ENCODE peak calls at places on chromosome 21, in six cellular contexts. J is K562, W is SK-N-SH, K is HCT116, H is HepG2, B is H1. P is an unnamed sample. For H4K20me1, the result is how much of the 10 kb centered on the place peaks cover.

GRCh38 chr21:25999935-26000582 is 170.5 kb downstream of the APP start:
- DNase-seq in J (no peak), W (no peak), K (no peak), H (no peak), B (no peak), P (no peak)

GRCh38 chr21:46552274-46552673 is 52.6 kb downstream of the S100B start:
- DNase-seq in J (no peak), W (no peak), K (no peak), H (no peak), B (no peak), P (peak)

GRCh38 chr21:26366781-26367180 is 196.2 kb upstream of the APP start:
- DNase-seq in J (no peak), W (no peak), K (no peak), H (no peak), B (no peak), P (no peak)

GRCh38 chr21:34887729-34888568 is 161.2 kb downstream of the RUNX1 start:
- DNase-seq in J (peak), W (peak), K (no peak), H (peak), B (no peak), P (peak)

GRCh38 chr21:40717008-40717407 is 129.9 kb downstream of the DSCAM start:
- DNase-seq in J (no peak), W (no peak), K (no peak), H (no peak), B (no peak), P (no peak)

GRCh38 chr21:26842976-26843911 is 2.0 kb downstream of the ADAMTS1 start:
- DNase-seq in J (no peak), W (peak), K (no peak), H (no peak), B (peak), P (peak)

GRCh38 chr21:39097335-39097861 is 85.9 kb downstream of the PSMG1 start:
- DNase-seq in J (no peak), W (peak), K (no peak), H (no peak), B (no peak), P (peak)

GRCh38 chr21:39079617-39080016 is 103.6 kb downstream of the PSMG1 start:
- DNase-seq in J (no peak), W (no peak), K (no peak), H (peak), B (no peak), P (no peak)

GRCh38 chr21:26840206-26840605 is 5.0 kb downstream of the ADAMTS1 start:
- DNase-seq in J (no peak), W (no peak), K (no peak), H (no peak), B (no peak), P (no peak)

GRCh38 chr21:26041441-26042180 is 129.0 kb downstream of the APP start:
- DNase-seq in J (no peak), W (peak), K (no peak), H (no peak), B (no peak), P (no peak)

GRCh38 chr21:43797415-43797814 is 8.0 kb downstream of the RRP1 start:
- DNase-seq in J (no peak), W (no peak), K (no peak), H (no peak), B (no peak), P (no peak)

GRCh38 chr21:35410656-35411055 is 361.6 kb upstream of the RUNX1 start:
- DNase-seq in J (no peak), W (no peak), K (no peak), H (no peak), B (no peak), P (no peak)

GRCh38 chr21:25518491-25518911 is 88.8 kb downstream of the MRPL39 start:
- DNase-seq in J (no peak), W (no peak), K (no peak), H (no peak), B (peak), P (no peak)

GRCh38 chr21:17270234-17270633 is 242.6 kb upstream of the CXADR start:
- DNase-seq in J (no peak), W (peak), K (no peak), H (peak), B (no peak), P (peak)

GRCh38 chr21:16891821-16892220 is 621.0 kb upstream of the CXADR start:
- DNase-seq in J (no peak), W (no peak), K (no peak), H (no peak), B (no peak), P (peak)

GRCh38 chr21:28971171-28971570 is 21.5 kb downstream of the LTN1 start:
- DNase-seq in J (no peak), W (no peak), K (no peak), H (no peak), B (no peak), P (no peak)

GRCh38 chr21:16578912-16579311 is 849.1 kb downstream of the USP25 start:
- DNase-seq in J (no peak), W (no peak), K (no peak), H (no peak), B (no peak), P (no peak)

GRCh38 chr21:31444061-31444460 is 100.0 kb upstream of the TIAM1 start:
- DNase-seq in J (no peak), W (no peak), K (no peak), H (no peak), B (no peak), P (no peak)
- TF ChIP-seq MAX in J (no peak), W (no peak), K (no peak), H (no peak), B (no peak), P (no peak)

GRCh38 chr21:41752231-41752681 is 14.6 kb downstream of the RIPK4 start:
- DNase-seq in J (no peak), W (no peak), K (no peak), H (no peak), B (no peak), P (no peak)

GRCh38 chr21:41750532-41751151 is 16.2 kb downstream of the RIPK4 start:
- DNase-seq in J (no peak), W (no peak), K (no peak), H (peak), B (no peak), P (no peak)

GRCh38 chr21:41750051-41750450 is 16.8 kb downstream of the RIPK4 start:
- DNase-seq in J (no peak), W (no peak), K (no peak), H (no peak), B (no peak), P (no peak)

GRCh38 chr21:41753001-41753725 is 13.7 kb downstream of the RIPK4 start:
- DNase-seq in J (no peak), W (no peak), K (no peak), H (no peak), B (no peak), P (no peak)

DNA sequence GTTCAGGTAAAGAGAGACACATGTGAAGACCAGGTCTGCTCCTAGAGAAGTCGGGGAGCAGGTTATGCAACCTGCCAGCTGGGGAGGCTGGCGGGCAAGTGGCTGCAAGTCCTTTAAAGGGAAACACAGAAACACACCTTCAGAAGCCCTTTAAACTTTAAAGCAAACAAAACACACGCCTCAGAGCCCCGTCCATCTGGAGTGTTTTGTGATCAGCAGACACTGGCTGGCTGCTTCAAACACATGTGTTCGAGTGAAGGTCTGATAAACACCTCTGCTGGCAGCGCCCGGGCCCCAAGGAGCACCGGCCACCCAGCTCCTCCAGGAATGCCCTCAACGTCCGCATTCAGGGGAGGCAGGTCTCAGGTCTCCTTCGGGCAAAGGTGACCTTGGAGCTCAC is 15.2 kb downstream of the RIPK4 start:
- DNase-seq in J (no peak), W (no peak), K (no peak), H (no peak), B (no peak), P (no peak)
- H4K20me1 ChIP-seq in J (under half), W (under half), K (under half), H (under half), B (under half), P (under half)

GRCh38 chr21:45071396-45072165 is 2.8 kb upstream of the ADARB1 start:
- DNase-seq in J (no peak), W (no peak), K (no peak), H (no peak), B (no peak), P (no peak)
- H3K27ac ChIP-seq in J (no peak), W (no peak), K (no peak), H (no peak), B (no peak), P (no peak)

DNA sequence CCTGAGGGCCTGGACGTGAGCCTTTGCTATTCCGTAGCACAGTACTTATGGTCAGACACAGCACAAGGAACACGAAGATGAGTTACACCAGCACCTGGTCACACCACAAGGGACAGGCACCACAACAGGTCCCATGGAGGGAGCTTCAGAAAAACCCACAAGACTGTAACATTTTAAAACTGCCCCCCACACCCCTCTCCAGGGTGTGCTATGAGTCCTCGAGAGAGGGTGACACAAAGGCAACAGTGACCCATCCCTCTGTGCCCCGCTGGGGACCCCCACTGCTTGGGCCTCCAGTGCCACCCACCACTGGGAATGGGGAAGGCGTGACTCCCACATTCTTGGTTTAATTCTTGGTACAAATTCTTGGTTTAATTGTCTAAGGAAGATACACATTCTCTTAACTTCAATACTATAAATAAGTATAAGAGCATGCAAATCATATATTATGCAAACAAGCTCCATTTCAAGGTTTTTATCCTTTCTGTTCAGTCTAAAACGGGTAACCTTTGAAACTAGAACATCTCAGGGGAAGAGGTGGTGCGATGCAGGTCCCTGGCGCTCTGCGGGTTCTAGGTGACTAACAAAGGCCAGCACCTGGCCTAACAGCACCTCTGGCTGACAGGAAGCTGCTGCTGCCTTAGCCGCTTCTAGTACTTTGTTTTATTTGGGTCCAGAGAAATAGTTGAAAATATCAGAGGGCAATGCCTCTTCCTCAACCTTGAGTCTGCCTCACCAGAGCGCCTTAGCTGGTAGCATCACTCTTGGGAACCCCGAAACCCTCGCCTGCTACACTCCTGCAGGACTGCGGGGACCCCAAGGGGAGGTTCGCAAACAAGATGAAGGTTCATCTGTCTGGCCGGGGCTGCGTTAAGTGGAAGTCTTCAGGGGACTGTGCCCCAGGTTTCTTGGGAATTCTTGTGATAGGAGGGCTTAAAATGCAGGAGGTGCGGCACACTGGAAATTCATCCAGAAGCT is 45.7 kb downstream of the PRDM15 start:
- DNase-seq in J (no peak), W (no peak), K (no peak), H (no peak), B (no peak), P (no peak)
- TF ChIP-seq MAX in J (no peak), W (no peak), K (no peak), H (no peak), B (no peak), P (no peak)

DNA sequence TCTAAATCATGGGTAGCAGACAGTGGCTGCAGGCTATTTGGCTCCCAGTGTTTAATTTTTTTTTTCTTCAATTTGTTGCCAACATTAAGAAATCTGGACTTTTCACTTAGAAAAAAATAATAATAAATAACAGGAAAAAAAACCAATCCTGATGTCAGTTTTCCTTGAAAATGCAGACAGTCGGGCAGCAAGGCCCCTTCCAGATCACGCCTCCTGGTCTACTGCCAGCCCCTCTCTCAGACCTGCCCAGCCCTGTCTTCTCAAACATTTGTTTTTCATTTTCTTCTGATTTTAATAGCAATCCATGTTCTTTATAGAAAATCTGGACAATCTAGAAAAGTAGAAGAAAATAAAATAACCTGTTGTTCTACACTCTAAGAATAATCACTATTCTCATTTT is 15.5 kb downstream of the IFNGR2 start:
- DNase-seq in J (no peak), W (no peak), K (no peak), H (no peak), B (no peak), P (peak)
- H4K20me1 ChIP-seq in J (under half), W (under half), K (under half), H (under half), B (under half), P (under half)